ENCODE peak calls at places on chromosomes 4 and X, in ten cellular contexts. T is cerebellum; U is heart right ventricle; F is activated CD4-positive, CD25-positive, alpha-beta regulatory T cell treated with anti-CD3 and anti-CD28 coated beads, Interleukin-2, amount 50 U/mL, for 72 hours; P is endothelial cell; W is mesothelial cell of epicardium; J is CD8-positive, alpha-beta memory T cell; B is stimulated activated CD8-positive, alpha-beta memory T cell treated with anti-CD3 and anti-CD28 coated beads, Interleukin-7, amount 100 ng/mL, for 4 hours; M is activated T-cell treated with anti-CD3 and anti-CD28 coated beads, Interleukin-2, amount 50 U/mL, for 72 hours; G is tibial artery. E is an unnamed sample.

GRCh38 chrX:13955095-13955647 is 74.5 kb downstream of the GEMIN8 start:
- DNase-seq in T (no peak), U (no peak), F (no peak), P (no peak), W (no peak), J (no peak), B (no peak), M (no peak), G (no peak), E (no peak)

GRCh38 chrX:67346667-67347066 is 197.2 kb upstream of the AR start:
- DNase-seq in T (no peak), U (no peak), F (no peak), P (no peak), W (no peak), J (no peak), B (no peak), M (no peak), G (no peak), E (no peak)

GRCh38 chrX:134792077-134792476 is 133.8 kb upstream of the PLAC1 start:
- DNase-seq in T (no peak), U (no peak), F (no peak), P (no peak), W (no peak), J (no peak), B (no peak), M (no peak), G (no peak), E (no peak)

GRCh38 chr4:37760840-37761239 is 65.6 kb upstream of the PGM2 start:
- DNase-seq in T (no peak), U (no peak), F (no peak), P (no peak), W (no peak), J (no peak), B (no peak), M (no peak), G (no peak), E (no peak)

GRCh38 chrX:1472975-1473374 is 20.3 kb upstream of the ASMTL start:
- DNase-seq in T (no peak), U (peak; percentile 1), F (peak; percentile 4), P (no peak), W (no peak), J (no peak), B (no peak), M (no peak), G (no peak), E (no peak)

GRCh38 chr4:12360391-12360790 is 931.7 kb upstream of the HS3ST1 start:
- DNase-seq in T (no peak), U (no peak), F (no peak), P (no peak), W (no peak), J (no peak), B (no peak), M (no peak), G (no peak), E (no peak)

GRCh38 chrX:94045724-94046123 is 371.7 kb downstream of the FAM133A start:
- DNase-seq in T (no peak), U (no peak), F (no peak), P (no peak), W (no peak), J (no peak), B (no peak), M (no peak), G (no peak), E (no peak)

GRCh38 chrX:101348452-101349222 is at the start of gene TIMM8A:
- DNase-seq in T (peak; percentile 73), U (peak; percentile 78), F (peak; percentile 76), P (peak; percentile 60), W (peak; percentile 68), J (peak; percentile 81), B (peak; percentile 61), M (peak; percentile 79), G (peak; percentile 75), E (peak; percentile 68)

GRCh38 chr4:94621491-94622080 is 136.2 kb upstream of the BMPR1B start:
- DNase-seq in T (peak; percentile 27), U (no peak), F (no peak), P (peak; percentile 27), W (no peak), J (no peak), B (no peak), M (peak; percentile 20), G (no peak), E (peak; percentile 47)

GRCh38 chr4:22512306-22512705 is 3.6 kb downstream of the ADGRA3 start:
- DNase-seq in T (no peak), U (no peak), F (no peak), P (no peak), W (no peak), J (no peak), B (no peak), M (no peak), G (no peak), E (no peak)

GRCh38 chr4:153327247-153327646 is 17.2 kb upstream of the MND1 start:
- DNase-seq in T (no peak), U (no peak), F (no peak), P (no peak), W (no peak), J (no peak), B (no peak), M (no peak), G (no peak), E (no peak)

GRCh38 chr4:184090571-184090970 is 127.1 kb downstream of the ENPP6 start:
- DNase-seq in T (no peak), U (no peak), F (no peak), P (no peak), W (no peak), J (no peak), B (no peak), M (no peak), G (no peak), E (no peak)

GRCh38 chr4:185238261-185238681 is 28.9 kb downstream of the SNX25 start:
- DNase-seq in T (no peak), U (no peak), F (no peak), P (no peak), W (no peak), J (no peak), B (no peak), M (no peak), G (no peak), E (no peak)

GRCh38 chr4:5710065-5710961 is 688 bp upstream of the EVC start:
- DNase-seq in T (no peak), U (no peak), F (no peak), P (peak; percentile 8), W (no peak), J (no peak), B (no peak), M (no peak), G (no peak), E (no peak)

GRCh38 chr4:108937066-108937465 is 174.2 kb upstream of the ETNPPL start:
- DNase-seq in T (no peak), U (no peak), F (no peak), P (no peak), W (no peak), J (no peak), B (no peak), M (no peak), G (no peak), E (no peak)

GRCh38 chr4:14446311-14446710 is 556.0 kb upstream of the CPEB2 start:
- DNase-seq in T (no peak), U (no peak), F (no peak), P (no peak), W (no peak), J (no peak), B (no peak), M (no peak), G (no peak), E (no peak)

GRCh38 chrX:146154191-146154590 is 336.6 kb downstream of the SLITRK2 start:
- DNase-seq in T (no peak), U (no peak), F (no peak), P (no peak), W (no peak), J (no peak), B (no peak), M (no peak), G (peak; percentile 18), E (no peak)

GRCh38 chrX:9899640-9900075 is 67.5 kb upstream of the CLDN34 start:
- DNase-seq in T (peak; percentile 35), U (no peak), F (no peak), P (no peak), W (no peak), J (no peak), B (no peak), M (peak; percentile 14), G (no peak), E (no peak)

GRCh38 chr4:78529569-78530209 is 21.9 kb upstream of the ANXA3 start:
- DNase-seq in T (no peak), U (no peak), F (no peak), P (no peak), W (no peak), J (no peak), B (no peak), M (no peak), G (no peak), E (no peak)

GRCh38 chr4:39565925-39566630 is 38.8 kb upstream of the UGDH start:
- DNase-seq in T (no peak), U (no peak), F (no peak), P (no peak), W (no peak), J (no peak), B (no peak), M (no peak), G (no peak), E (no peak)

GRCh38 chr4:96035727-96036126 is 195.8 kb downstream of the PDHA2 start:
- DNase-seq in T (no peak), U (no peak), F (no peak), P (peak; percentile 11), W (no peak), J (no peak), B (no peak), M (no peak), G (no peak), E (no peak)

GRCh38 chr4:182925298-182925738 is 8.1 kb upstream of the DCTD start:
- DNase-seq in T (peak; percentile 12), U (peak; percentile 37), F (no peak), P (peak; percentile 57), W (no peak), J (peak; percentile 78), B (peak; percentile 35), M (peak; percentile 62), G (peak; percentile 54), E (peak; percentile 84)

GRCh38 chr4:88333741-88334405 is 44.8 kb upstream of the HERC6 start:
- DNase-seq in T (no peak), U (no peak), F (no peak), P (no peak), W (no peak), J (no peak), B (no peak), M (no peak), G (no peak), E (no peak)

GRCh38 chr4:17092990-17093880 is 194.8 kb upstream of the LDB2 start:
- DNase-seq in T (no peak), U (no peak), F (no peak), P (no peak), W (no peak), J (no peak), B (no peak), M (no peak), G (no peak), E (no peak)

GRCh38 chr4:70855464-70855863 is 15.8 kb upstream of the GRSF1 start:
- DNase-seq in T (no peak), U (no peak), F (no peak), P (no peak), W (no peak), J (no peak), B (no peak), M (no peak), G (no peak), E (no peak)

GRCh38 chr4:4362991-4363697 is 23.8 kb upstream of the NSG1 start:
- DNase-seq in T (no peak), U (no peak), F (no peak), P (no peak), W (no peak), J (no peak), B (no peak), M (no peak), G (no peak), E (no peak)

GRCh38 chr4:152673489-152673888 is 6.3 kb downstream of the TMEM154 start:
- DNase-seq in T (no peak), U (no peak), F (no peak), P (no peak), W (no peak), J (no peak), B (no peak), M (no peak), G (no peak), E (no peak)

GRCh38 chr4:39046243-39046642 is 14.0 kb upstream of the TMEM156 start:
- DNase-seq in T (no peak), U (no peak), F (no peak), P (no peak), W (no peak), J (no peak), B (no peak), M (no peak), G (no peak), E (no peak)

E was measured in Caco-2.